ENCODE peak calls at places on chromosomes 6 and 20, in nine cellular contexts. One of them, this sample, is unnamed.

GRCh38 chr20:64232794-64233193 is 22.8 kb upstream of the PCMTD2 start:
- DNase-seq in globus pallidus: peak
- DNase-seq in stimulated activated CD4-positive, alpha-beta T cell treated with anti-CD3 and anti-CD28 coated beads, Interleukin-4, amount 100 ng/mL, for 1 hour: no peak
- DNase-seq in RWPE1: no peak
- DNase-seq in NCI-H1436: peak
- DNase-seq in GM13976: no peak
- DNase-seq in activated CD8-positive, alpha-beta memory T cell treated with anti-CD3 and anti-CD28 coated beads for 48 hours: no peak
- DNase-seq in CD4-positive, alpha-beta T cell: no peak
- DNase-seq in NCI-H774: peak
- DNase-seq in this sample: peak

GRCh38 chr20:36261389-36262105 is 25.3 kb downstream of the AAR2 start:
- DNase-seq in globus pallidus: no peak
- DNase-seq in stimulated activated CD4-positive, alpha-beta T cell treated with anti-CD3 and anti-CD28 coated beads, Interleukin-4, amount 100 ng/mL, for 1 hour: no peak
- DNase-seq in RWPE1: no peak
- DNase-seq in NCI-H1436: no peak
- DNase-seq in GM13976: no peak
- DNase-seq in activated CD8-positive, alpha-beta memory T cell treated with anti-CD3 and anti-CD28 coated beads for 48 hours: no peak
- DNase-seq in CD4-positive, alpha-beta T cell: no peak
- DNase-seq in NCI-H774: no peak
- DNase-seq in this sample: no peak

GRCh38 chr6:92114797-92115196 is 1304.6 kb downstream of the EPHA7 start:
- DNase-seq in globus pallidus: peak
- DNase-seq in stimulated activated CD4-positive, alpha-beta T cell treated with anti-CD3 and anti-CD28 coated beads, Interleukin-4, amount 100 ng/mL, for 1 hour: no peak
- DNase-seq in RWPE1: no peak
- DNase-seq in NCI-H1436: no peak
- DNase-seq in GM13976: no peak
- DNase-seq in activated CD8-positive, alpha-beta memory T cell treated with anti-CD3 and anti-CD28 coated beads for 48 hours: no peak
- DNase-seq in CD4-positive, alpha-beta T cell: no peak
- DNase-seq in NCI-H774: no peak
- DNase-seq in this sample: no peak

GRCh38 chr20:12594410-12595130 is 414.2 kb upstream of the SPTLC3 start:
- DNase-seq in globus pallidus: no peak
- DNase-seq in stimulated activated CD4-positive, alpha-beta T cell treated with anti-CD3 and anti-CD28 coated beads, Interleukin-4, amount 100 ng/mL, for 1 hour: no peak
- DNase-seq in RWPE1: no peak
- DNase-seq in NCI-H1436: no peak
- DNase-seq in GM13976: no peak
- DNase-seq in activated CD8-positive, alpha-beta memory T cell treated with anti-CD3 and anti-CD28 coated beads for 48 hours: no peak
- DNase-seq in CD4-positive, alpha-beta T cell: no peak
- DNase-seq in NCI-H774: peak
- DNase-seq in this sample: peak

GRCh38 chr6:41209976-41210375 is 9.0 kb upstream of the TREML2 start:
- DNase-seq in globus pallidus: no peak
- DNase-seq in stimulated activated CD4-positive, alpha-beta T cell treated with anti-CD3 and anti-CD28 coated beads, Interleukin-4, amount 100 ng/mL, for 1 hour: no peak
- DNase-seq in RWPE1: no peak
- DNase-seq in NCI-H1436: no peak
- DNase-seq in GM13976: no peak
- DNase-seq in activated CD8-positive, alpha-beta memory T cell treated with anti-CD3 and anti-CD28 coated beads for 48 hours: no peak
- DNase-seq in CD4-positive, alpha-beta T cell: no peak
- DNase-seq in NCI-H774: no peak
- DNase-seq in this sample: no peak

GRCh38 chr6:11434565-11435326 is 102.8 kb upstream of the TMEM170B start:
- DNase-seq in globus pallidus: no peak
- DNase-seq in stimulated activated CD4-positive, alpha-beta T cell treated with anti-CD3 and anti-CD28 coated beads, Interleukin-4, amount 100 ng/mL, for 1 hour: no peak
- DNase-seq in RWPE1: peak
- DNase-seq in NCI-H1436: no peak
- DNase-seq in GM13976: no peak
- DNase-seq in activated CD8-positive, alpha-beta memory T cell treated with anti-CD3 and anti-CD28 coated beads for 48 hours: no peak
- DNase-seq in CD4-positive, alpha-beta T cell: no peak
- DNase-seq in NCI-H774: no peak
- DNase-seq in this sample: no peak

GRCh38 chr6:29071831-29072723 is 15.0 kb downstream of the OR2B3 start:
- DNase-seq in globus pallidus: no peak
- DNase-seq in stimulated activated CD4-positive, alpha-beta T cell treated with anti-CD3 and anti-CD28 coated beads, Interleukin-4, amount 100 ng/mL, for 1 hour: peak
- DNase-seq in RWPE1: peak
- DNase-seq in NCI-H1436: no peak
- DNase-seq in GM13976: peak
- DNase-seq in activated CD8-positive, alpha-beta memory T cell treated with anti-CD3 and anti-CD28 coated beads for 48 hours: no peak
- DNase-seq in CD4-positive, alpha-beta T cell: no peak
- DNase-seq in NCI-H774: no peak
- DNase-seq in this sample: peak

GRCh38 chr20:23135449-23136447 is 49.6 kb upstream of the CD93 start:
- DNase-seq in globus pallidus: no peak
- DNase-seq in stimulated activated CD4-positive, alpha-beta T cell treated with anti-CD3 and anti-CD28 coated beads, Interleukin-4, amount 100 ng/mL, for 1 hour: no peak
- DNase-seq in RWPE1: no peak
- DNase-seq in NCI-H1436: no peak
- DNase-seq in GM13976: no peak
- DNase-seq in activated CD8-positive, alpha-beta memory T cell treated with anti-CD3 and anti-CD28 coated beads for 48 hours: no peak
- DNase-seq in CD4-positive, alpha-beta T cell: no peak
- DNase-seq in NCI-H774: no peak
- DNase-seq in this sample: no peak

GRCh38 chr20:24097051-24097450 is 108.5 kb upstream of the GGTLC1 start:
- DNase-seq in globus pallidus: no peak
- DNase-seq in stimulated activated CD4-positive, alpha-beta T cell treated with anti-CD3 and anti-CD28 coated beads, Interleukin-4, amount 100 ng/mL, for 1 hour: no peak
- DNase-seq in RWPE1: no peak
- DNase-seq in NCI-H1436: no peak
- DNase-seq in GM13976: no peak
- DNase-seq in activated CD8-positive, alpha-beta memory T cell treated with anti-CD3 and anti-CD28 coated beads for 48 hours: no peak
- DNase-seq in CD4-positive, alpha-beta T cell: no peak
- DNase-seq in NCI-H774: no peak
- DNase-seq in this sample: no peak

GRCh38 chr6:53290547-53291510 is 57.9 kb downstream of the ELOVL5 start:
- DNase-seq in globus pallidus: no peak
- DNase-seq in stimulated activated CD4-positive, alpha-beta T cell treated with anti-CD3 and anti-CD28 coated beads, Interleukin-4, amount 100 ng/mL, for 1 hour: no peak
- DNase-seq in RWPE1: no peak
- DNase-seq in NCI-H1436: no peak
- DNase-seq in GM13976: no peak
- DNase-seq in activated CD8-positive, alpha-beta memory T cell treated with anti-CD3 and anti-CD28 coated beads for 48 hours: no peak
- DNase-seq in CD4-positive, alpha-beta T cell: no peak
- DNase-seq in NCI-H774: no peak
- DNase-seq in this sample: no peak

GRCh38 chr6:144159231-144159630 is 8.9 kb downstream of the STX11 start:
- DNase-seq in globus pallidus: no peak
- DNase-seq in stimulated activated CD4-positive, alpha-beta T cell treated with anti-CD3 and anti-CD28 coated beads, Interleukin-4, amount 100 ng/mL, for 1 hour: no peak
- DNase-seq in RWPE1: no peak
- DNase-seq in NCI-H1436: no peak
- DNase-seq in GM13976: no peak
- DNase-seq in activated CD8-positive, alpha-beta memory T cell treated with anti-CD3 and anti-CD28 coated beads for 48 hours: no peak
- DNase-seq in CD4-positive, alpha-beta T cell: no peak
- DNase-seq in NCI-H774: no peak
- DNase-seq in this sample: no peak

GRCh38 chr20:51732454-51732791 is 35.8 kb downstream of the ATP9A start:
- DNase-seq in globus pallidus: peak
- DNase-seq in stimulated activated CD4-positive, alpha-beta T cell treated with anti-CD3 and anti-CD28 coated beads, Interleukin-4, amount 100 ng/mL, for 1 hour: no peak
- DNase-seq in RWPE1: no peak
- DNase-seq in NCI-H1436: no peak
- DNase-seq in GM13976: no peak
- DNase-seq in activated CD8-positive, alpha-beta memory T cell treated with anti-CD3 and anti-CD28 coated beads for 48 hours: no peak
- DNase-seq in CD4-positive, alpha-beta T cell: no peak
- DNase-seq in NCI-H774: no peak
- DNase-seq in this sample: no peak

GRCh38 chr20:63911171-63911570 is 16.2 kb downstream of the DNAJC5 start:
- DNase-seq in globus pallidus: peak
- DNase-seq in stimulated activated CD4-positive, alpha-beta T cell treated with anti-CD3 and anti-CD28 coated beads, Interleukin-4, amount 100 ng/mL, for 1 hour: no peak
- DNase-seq in RWPE1: peak
- DNase-seq in NCI-H1436: no peak
- DNase-seq in GM13976: no peak
- DNase-seq in activated CD8-positive, alpha-beta memory T cell treated with anti-CD3 and anti-CD28 coated beads for 48 hours: no peak
- DNase-seq in CD4-positive, alpha-beta T cell: no peak
- DNase-seq in NCI-H774: no peak
- DNase-seq in this sample: peak

GRCh38 chr6:135871878-135872277 is 20.4 kb downstream of the PDE7B start:
- DNase-seq in globus pallidus: no peak
- DNase-seq in stimulated activated CD4-positive, alpha-beta T cell treated with anti-CD3 and anti-CD28 coated beads, Interleukin-4, amount 100 ng/mL, for 1 hour: no peak
- DNase-seq in RWPE1: no peak
- DNase-seq in NCI-H1436: no peak
- DNase-seq in GM13976: no peak
- DNase-seq in activated CD8-positive, alpha-beta memory T cell treated with anti-CD3 and anti-CD28 coated beads for 48 hours: no peak
- DNase-seq in CD4-positive, alpha-beta T cell: no peak
- DNase-seq in NCI-H774: no peak
- DNase-seq in this sample: no peak

GRCh38 chr20:49858076-49858565 is 45.5 kb downstream of the SLC9A8 start:
- DNase-seq in globus pallidus: no peak
- DNase-seq in stimulated activated CD4-positive, alpha-beta T cell treated with anti-CD3 and anti-CD28 coated beads, Interleukin-4, amount 100 ng/mL, for 1 hour: no peak
- DNase-seq in RWPE1: no peak
- DNase-seq in NCI-H1436: no peak
- DNase-seq in GM13976: no peak
- DNase-seq in activated CD8-positive, alpha-beta memory T cell treated with anti-CD3 and anti-CD28 coated beads for 48 hours: no peak
- DNase-seq in CD4-positive, alpha-beta T cell: no peak
- DNase-seq in NCI-H774: no peak
- DNase-seq in this sample: no peak

GRCh38 chr20:63158845-63159244 is 57.1 kb downstream of the YTHDF1 start:
- DNase-seq in globus pallidus: no peak
- DNase-seq in stimulated activated CD4-positive, alpha-beta T cell treated with anti-CD3 and anti-CD28 coated beads, Interleukin-4, amount 100 ng/mL, for 1 hour: no peak
- DNase-seq in RWPE1: no peak
- DNase-seq in NCI-H1436: no peak
- DNase-seq in GM13976: no peak
- DNase-seq in activated CD8-positive, alpha-beta memory T cell treated with anti-CD3 and anti-CD28 coated beads for 48 hours: no peak
- DNase-seq in CD4-positive, alpha-beta T cell: no peak
- DNase-seq in NCI-H774: no peak
- DNase-seq in this sample: no peak

GRCh38 chr6:89528865-89529264 is 95.9 kb downstream of the ANKRD6 start:
- DNase-seq in globus pallidus: no peak
- DNase-seq in stimulated activated CD4-positive, alpha-beta T cell treated with anti-CD3 and anti-CD28 coated beads, Interleukin-4, amount 100 ng/mL, for 1 hour: no peak
- DNase-seq in RWPE1: no peak
- DNase-seq in NCI-H1436: no peak
- DNase-seq in GM13976: no peak
- DNase-seq in activated CD8-positive, alpha-beta memory T cell treated with anti-CD3 and anti-CD28 coated beads for 48 hours: no peak
- DNase-seq in CD4-positive, alpha-beta T cell: no peak
- DNase-seq in NCI-H774: no peak
- DNase-seq in this sample: no peak

This sample was measured in SW480.